ENCODE peak calls at places on chromosomes 11 and 22, in four cellular contexts. E is GM23338, Y is HCT116, F is SK-N-SH. D is an unnamed sample.

GRCh38 chr11:78798567-78799170 is 224.0 kb upstream of the NARS2 start:
- DNase-seq in Y (peak), F (peak), E (peak), D (peak)

GRCh38 chr11:130451261-130452019 is 3.0 kb downstream of the ADAMTS15 start:
- DNase-seq in E (no peak), Y (no peak), F (no peak), D (no peak)

GRCh38 chr11:64472593-64473455 is 113.9 kb downstream of the RPS6KA4 start:
- DNase-seq in E (no peak), F (no peak), Y (no peak), D (no peak)

GRCh38 chr11:134531331-134532135 is 119.5 kb upstream of the B3GAT1 start:
- DNase-seq in F (no peak), Y (no peak), E (no peak), D (no peak)

GRCh38 chr11:74311352-74311926 is at the start of gene P4HA3:
- DNase-seq in E (peak), Y (peak), F (peak), D (peak)

GRCh38 chr11:75490221-75491181 is 35.2 kb downstream of the GDPD5 start:
- DNase-seq in Y (no peak), F (no peak), E (peak), D (peak)

GRCh38 chr11:43579171-43579918 is 101.2 kb upstream of the HSD17B12 start:
- DNase-seq in E (peak), Y (no peak), F (peak), D (no peak)

GRCh38 chr11:12007769-12008737 is at the start of gene DKK3:
- DNase-seq in F (peak), Y (no peak), E (peak), D (no peak)

GRCh38 chr11:76339217-76339616 is 41.7 kb downstream of the THAP12 start:
- DNase-seq in F (no peak), Y (no peak), E (no peak), D (no peak)

GRCh38 chr11:22670803-22671202 is 4.4 kb downstream of the GAS2 start:
- DNase-seq in Y (no peak), F (no peak), E (peak), D (no peak)

GRCh38 chr22:37295946-37296345 is 13.6 kb downstream of the CYTH4 start:
- DNase-seq in Y (no peak), E (no peak), F (no peak), D (no peak)

GRCh38 chr22:46050451-46050845 is 73.5 kb upstream of the WNT7B start:
- DNase-seq in F (no peak), E (no peak), Y (no peak), D (no peak)

GRCh38 chr22:30985561-30986208 is 16.6 kb downstream of the TUG1 start:
- DNase-seq in F (no peak), Y (no peak), E (peak), D (no peak)

GRCh38 chr22:36998620-36999351 is 20.5 kb downstream of the TST start:
- DNase-seq in E (peak), F (no peak), Y (peak), D (no peak)

GRCh38 chr11:85829172-85829571 is 18.2 kb upstream of the SYTL2 start:
- DNase-seq in Y (no peak), E (no peak), F (no peak), D (no peak)

GRCh38 chr22:46974631-46975585 is 212.5 kb downstream of the TBC1D22A start:
- DNase-seq in E (no peak), Y (no peak), F (no peak), D (no peak)

GRCh38 chr11:27381238-27381666 is 18.2 kb upstream of the CCDC34 start:
- DNase-seq in Y (no peak), E (no peak), F (no peak), D (no peak)

GRCh38 chr22:26139320-26139719 is 29.9 kb upstream of the SEZ6L start:
- DNase-seq in F (peak), Y (no peak), E (no peak), D (no peak)

GRCh38 chr11:80315263-80315662 is 874.4 kb upstream of the TENM4 start:
- DNase-seq in Y (no peak), F (no peak), E (no peak), D (no peak)

GRCh38 chr11:108568183-108568858 is 25.2 kb downstream of the EXPH5 start:
- DNase-seq in Y (no peak), E (no peak), F (no peak), D (no peak)

GRCh38 chr22:18955696-18956095 is 19.6 kb upstream of the PRODH start:
- DNase-seq in F (no peak), Y (no peak), E (no peak), D (no peak)

GRCh38 chr11:76776472-76776871 is 6.7 kb upstream of the TSKU start:
- DNase-seq in Y (no peak), E (no peak), F (no peak), D (no peak)

GRCh38 chr22:42432020-42432596 is at the start of gene NFAM1:
- DNase-seq in F (no peak), E (no peak), Y (no peak), D (no peak)

GRCh38 chr11:1157645-1158591 is at the start of gene MUC5AC:
- DNase-seq in F (peak), Y (no peak), E (no peak), D (no peak)

GRCh38 chr11:100769617-100770016 is 82.5 kb downstream of the ARHGAP42 start:
- DNase-seq in F (no peak), Y (no peak), E (no peak), D (no peak)

GRCh38 chr22:27885977-27886842 is 32.8 kb downstream of the PITPNB start:
- DNase-seq in E (peak), F (peak), Y (peak), D (peak)

GRCh38 chr11:2807276-2807681 is 78.3 kb downstream of the CDKN1C start:
- DNase-seq in E (no peak), Y (no peak), F (peak), D (no peak)

GRCh38 chr11:72921028-72921716 is 107.0 kb downstream of the ATG16L2 start:
- DNase-seq in E (no peak), Y (no peak), F (no peak), D (no peak)

GRCh38 chr11:121524233-121524631 is 71.5 kb upstream of the SORL1-AS1 start:
- DNase-seq in E (no peak), F (peak), Y (no peak), D (no peak)

GRCh38 chr11:12706531-12707499 is 32.6 kb downstream of the TEAD1 start:
- DNase-seq in Y (no peak), E (no peak), F (no peak), D (no peak)

GRCh38 chr11:11263238-11264030 is 89.6 kb downstream of the CSNK2A3 start:
- DNase-seq in E (peak), Y (no peak), F (peak), D (no peak)

GRCh38 chr22:49229483-49230193 is 598.0 kb downstream of the BRD1 start:
- DNase-seq in Y (no peak), F (no peak), E (no peak), D (no peak)

GRCh38 chr11:17164361-17165246 is 43.2 kb downstream of the PIK3C2A start:
- DNase-seq in F (no peak), Y (no peak), E (no peak), D (no peak)

GRCh38 chr11:117559698-117560097 is 232.0 kb downstream of the CEP164 start:
- DNase-seq in Y (no peak), E (peak), F (no peak), D (no peak)

GRCh38 chr22:48663297-48663696 is 1164.4 kb downstream of the BRD1 start:
- DNase-seq in E (peak), Y (peak), F (no peak), D (no peak)

GRCh38 chr11:90856790-90857189 is 633.9 kb upstream of the CHORDC1 start:
- DNase-seq in F (no peak), Y (no peak), E (no peak), D (no peak)

GRCh38 chr11:118547132-118547531 is 16.1 kb downstream of the TMEM25 start:
- DNase-seq in F (no peak), Y (no peak), E (no peak), D (no peak)

DNA sequence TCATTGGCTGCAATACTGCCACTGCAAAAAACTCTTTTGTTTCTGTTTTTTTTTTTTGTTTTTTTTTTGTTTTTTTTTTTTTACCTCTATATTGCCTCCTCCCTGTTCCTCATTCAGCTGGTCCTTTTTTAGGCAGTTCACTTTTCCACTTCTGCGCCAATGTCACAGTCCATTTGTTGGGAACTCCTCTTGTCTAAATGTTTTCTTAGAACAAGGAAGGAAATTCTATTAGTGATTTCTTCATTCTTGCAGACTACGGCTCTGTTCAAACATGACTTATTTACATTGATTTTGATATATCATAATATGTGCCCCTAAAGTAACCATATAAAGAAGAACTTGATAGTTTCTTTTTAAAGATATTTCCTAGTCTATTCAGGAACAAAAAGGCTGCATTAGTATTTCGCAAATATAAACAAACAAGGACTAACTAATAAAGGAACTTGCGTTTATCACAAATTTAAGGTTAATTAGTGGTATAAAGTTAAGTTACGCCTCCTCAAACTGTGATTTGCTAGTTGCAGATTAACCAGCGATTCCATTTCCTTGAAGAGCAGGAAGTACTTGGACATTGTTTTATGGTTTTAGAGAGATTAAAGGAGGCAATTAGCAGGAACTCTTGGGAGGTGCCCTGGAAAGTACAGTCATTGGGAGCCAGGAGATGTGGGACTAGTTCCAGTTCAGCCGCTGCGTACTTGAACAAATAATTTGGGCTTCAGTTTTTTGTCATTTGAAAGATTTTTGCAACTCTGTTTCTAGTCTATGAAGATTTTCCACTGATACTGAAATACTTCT is 3.1 kb downstream of the FAM118B start:
- DNase-seq in E (no peak), Y (no peak), F (no peak), D (no peak)
- TF ChIP-seq POLR2AphosphoS5 in E (no peak), Y (no peak), F (no peak), D (no peak)

GRCh38 chr11:115316682-115317081 is 187.5 kb downstream of the CADM1 start:
- DNase-seq in Y (no peak), E (no peak), F (no peak), D (no peak)

GRCh38 chr11:115321602-115322289 is 182.5 kb downstream of the CADM1 start:
- DNase-seq in Y (no peak), F (no peak), E (no peak), D (no peak)

GRCh38 chr11:115314330-115314729 is 189.9 kb downstream of the CADM1 start:
- DNase-seq in E (no peak), F (no peak), Y (no peak), D (no peak)

GRCh38 chr11:115313224-115313838 is 190.9 kb downstream of the CADM1 start:
- DNase-seq in F (no peak), E (no peak), Y (no peak), D (no peak)

GRCh38 chr11:115317428-115318185 is 186.6 kb downstream of the CADM1 start:
- DNase-seq in E (no peak), Y (no peak), F (no peak), D (no peak)
- H3K4me2 ChIP-seq in E (no peak), Y (no peak), F (no peak), D (no peak)

GRCh38 chr11:35009941-35010337 is 93.5 kb downstream of the PDHX start:
- DNase-seq in Y (no peak), F (no peak), E (no peak), D (no peak)
- TF ChIP-seq POLR2AphosphoS5 in Y (no peak), F (no peak), E (no peak), D (no peak)

GRCh38 chr22:23395476-23396361 is 184.4 kb downstream of the IGLL1 start:
- DNase-seq in Y (no peak), E (no peak), F (no peak), D (no peak)
- H3K4me2 ChIP-seq in Y (no peak), E (no peak), F (no peak), D (no peak)

D was measured in H1.